ENCODE peak calls at places on chromosome 9, in four cellular contexts. N is K562, U is GM12878, D is HepG2. G is an unnamed sample.

GRCh38 chr9:20022410-20022809 is 233.6 kb upstream of the SLC24A2 start:
- DNase-seq in D (no peak), U (no peak), N (no peak), G (no peak)

GRCh38 chr9:91676042-91676441 is 252.4 kb upstream of the NFIL3 start:
- DNase-seq in D (peak; percentile 15), U (peak; percentile 3), N (no peak), G (no peak)

GRCh38 chr9:18142964-18143363 is 331.0 kb upstream of the ADAMTSL1 start:
- DNase-seq in D (no peak), U (no peak), N (no peak), G (no peak)

GRCh38 chr9:117394655-117395054 is 20.2 kb downstream of the ASTN2 start:
- DNase-seq in D (no peak), N (no peak), U (no peak), G (no peak)

GRCh38 chr9:128104171-128104618 is 23.3 kb downstream of the PTGES2 start:
- DNase-seq in D (peak; percentile 87), N (no peak), U (no peak), G (no peak)

GRCh38 chr9:70924905-70925547 is 196.4 kb downstream of the TRPM3 start:
- DNase-seq in N (peak; percentile 18), U (no peak), D (peak; percentile 56), G (no peak)

GRCh38 chr9:12697719-12698118 is 4.5 kb downstream of the TYRP1 start:
- DNase-seq in D (no peak), N (no peak), U (no peak), G (no peak)

GRCh38 chr9:33924978-33925797 is 108.2 kb downstream of the UBE2R2 start:
- DNase-seq in U (no peak), N (peak; percentile 30), D (peak; percentile 61), G (peak; percentile 73)

GRCh38 chr9:133090187-133090586 is 28.4 kb downstream of the CEL start:
- DNase-seq in D (no peak), N (no peak), U (no peak), G (no peak)

GRCh38 chr9:81431662-81432061 is 257.7 kb downstream of the TLE1 start:
- DNase-seq in N (no peak), D (no peak), U (no peak), G (no peak)

GRCh38 chr9:78745331-78745730 is 448.4 kb downstream of the PSAT1 start:
- DNase-seq in D (no peak), N (no peak), U (no peak), G (no peak)

GRCh38 chr9:976805-977360 is 428 bp downstream of the DMRT3 start:
- DNase-seq in N (no peak), D (no peak), U (no peak), G (peak; percentile 66)

GRCh38 chr9:93368437-93368836 is 83.0 kb upstream of the FAM120A start:
- DNase-seq in N (no peak), D (no peak), U (no peak), G (no peak)

GRCh38 chr9:136059321-136059791 is 35.7 kb downstream of the NACC2 start:
- DNase-seq in N (no peak), U (no peak), D (no peak), G (no peak)

GRCh38 chr9:93065321-93065720 is 6.8 kb downstream of the SUSD3 start:
- DNase-seq in N (no peak), D (no peak), U (no peak), G (no peak)

GRCh38 chr9:109072810-109073435 is 46.8 kb downstream of the TMEM245 start:
- DNase-seq in D (peak; percentile 35), N (no peak), U (no peak), G (no peak)

GRCh38 chr9:30310711-30311110 is 2073.7 kb upstream of the ACO1 start:
- DNase-seq in U (no peak), N (no peak), D (no peak), G (no peak)

GRCh38 chr9:124774131-124774978 is 2.6 kb upstream of the OLFML2A start:
- DNase-seq in D (peak; percentile 61), N (peak; percentile 84), U (peak; percentile 50), G (peak; percentile 98)

GRCh38 chr9:114799441-114799840 is 6.4 kb downstream of the TNFSF15 start:
- DNase-seq in D (peak; percentile 60), N (no peak), U (no peak), G (peak; percentile 17)

GRCh38 chr9:33350310-33350709 is 52.1 kb downstream of the AQP7 start:
- DNase-seq in N (no peak), U (no peak), D (no peak), G (no peak)

GRCh38 chr9:20884985-20885593 is 146.4 kb downstream of the HACD4 start:
- DNase-seq in N (no peak), D (peak; percentile 44), U (peak; percentile 15), G (peak; percentile 7)

GRCh38 chr9:25678147-25678666 is at the start of gene TUSC1:
- DNase-seq in D (no peak), U (no peak), N (no peak), G (peak; percentile 76)

GRCh38 chr9:91151014-91151740 is 210.5 kb downstream of the AUH start:
- DNase-seq in D (no peak), N (no peak), U (peak; percentile 72), G (no peak)

GRCh38 chr9:104915739-104916138 is 12.2 kb downstream of the ABCA1 start:
- DNase-seq in D (no peak), N (no peak), U (no peak), G (no peak)

GRCh38 chr9:33923079-33923478 is 106.1 kb downstream of the UBE2R2 start:
- DNase-seq in U (no peak), D (no peak), N (no peak), G (no peak)

GRCh38 chr9:115015018-115015635 is 84.7 kb upstream of the TNFSF8 start:
- DNase-seq in D (peak; percentile 7), U (no peak), N (peak; percentile 23), G (peak; percentile 71)

GRCh38 chr9:19471737-19472648 is 63.2 kb downstream of the ACER2 start:
- DNase-seq in D (peak; percentile 41), N (peak; percentile 70), U (no peak), G (peak; percentile 88)

GRCh38 chr9:7780261-7780988 is 19.2 kb downstream of the DMAC1 start:
- DNase-seq in N (no peak), D (no peak), U (no peak), G (no peak)

GRCh38 chr9:33309903-33310302 is 19.6 kb downstream of the NFX1 start:
- DNase-seq in U (no peak), D (no peak), N (no peak), G (no peak)

GRCh38 chr9:37899041-37899440 is 4.9 kb downstream of the SLC25A51 start:
- DNase-seq in D (no peak), N (no peak), U (no peak), G (no peak)

GRCh38 chr9:81564632-81565031 is 124.7 kb downstream of the TLE1 start:
- DNase-seq in N (no peak), U (no peak), D (no peak), G (no peak)

GRCh38 chr9:23821400-23822181 is 4.4 kb downstream of the ELAVL2 start:
- DNase-seq in N (no peak), U (no peak), D (no peak), G (no peak)

GRCh38 chr9:137592767-137593166 is 2.5 kb upstream of the ZMYND19 start:
- DNase-seq in N (no peak), U (no peak), D (no peak), G (no peak)

GRCh38 chr9:87732756-87733155 is 6.8 kb downstream of the CTSL start:
- DNase-seq in N (no peak), D (no peak), U (no peak), G (no peak)

GRCh38 chr9:87732344-87732743 is 6.4 kb downstream of the CTSL start:
- DNase-seq in D (no peak), U (no peak), N (no peak), G (no peak)

DNA sequence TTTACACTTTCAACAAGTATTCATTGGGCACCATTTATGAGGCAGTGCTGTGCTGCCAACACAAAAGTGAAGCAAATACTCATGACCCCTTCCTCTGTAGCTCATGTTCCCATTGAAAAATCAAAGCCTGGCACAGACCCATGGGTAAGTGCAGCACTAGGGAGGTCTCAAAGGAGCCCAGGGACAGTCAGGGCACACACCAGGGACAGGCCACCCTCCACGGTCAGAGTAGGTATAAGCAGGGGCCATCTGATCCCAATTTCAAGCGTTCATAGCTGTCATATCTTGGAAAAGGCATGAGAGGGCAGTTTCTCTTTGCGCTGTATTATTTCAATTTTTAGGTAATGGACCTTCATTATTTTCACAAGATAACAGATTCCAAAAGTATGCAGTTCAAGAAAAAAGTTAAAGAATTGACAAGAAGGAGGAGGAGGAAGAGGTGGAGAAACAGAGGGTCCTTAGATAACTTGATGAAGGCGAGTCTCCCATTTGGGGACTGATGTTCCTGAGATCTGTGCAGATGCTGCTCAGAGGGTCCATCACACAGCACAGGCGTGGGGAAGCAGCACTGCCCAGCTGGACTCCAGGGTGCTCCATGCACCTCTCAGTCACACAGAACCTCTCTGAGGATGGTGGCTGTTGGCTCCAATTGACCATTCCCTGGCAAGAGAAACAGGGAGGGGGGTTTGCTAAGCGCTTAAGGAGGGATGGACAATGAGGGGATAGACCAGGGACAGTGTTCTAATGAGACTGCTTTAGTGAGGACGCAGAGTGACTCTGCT is 7.5 kb downstream of the CTSL start:
- DNase-seq in U (no peak), D (no peak), N (no peak), G (no peak)
- TF ChIP-seq POLR2A in U (no peak), D (no peak), N (no peak), G (no peak)

GRCh38 chr9:126461608-126462007 is 135.0 kb downstream of the MVB12B start:
- DNase-seq in N (no peak), U (no peak), D (no peak), G (no peak)

GRCh38 chr9:126461029-126461428 is 134.4 kb downstream of the MVB12B start:
- DNase-seq in N (no peak), U (no peak), D (no peak), G (no peak)

GRCh38 chr9:126459546-126459945 is 132.9 kb downstream of the MVB12B start:
- DNase-seq in N (no peak), D (no peak), U (no peak), G (no peak)

GRCh38 chr9:126459126-126459525 is 132.5 kb downstream of the MVB12B start:
- DNase-seq in U (no peak), N (no peak), D (no peak), G (no peak)

GRCh38 chr9:126459965-126460843 is 133.6 kb downstream of the MVB12B start:
- DNase-seq in N (no peak), D (no peak), U (no peak), G (no peak)
- TF ChIP-seq TAF1 in N (no peak), D (no peak), U (no peak), G (no peak)

GRCh38 chr9:110538621-110539020 is 40.9 kb downstream of the SVEP1 start:
- DNase-seq in D (no peak), U (no peak), N (no peak), G (no peak)
- TF ChIP-seq CBX5 in D (no peak), U (no peak), N (no peak), G (no peak)

GRCh38 chr9:107597743-107598217 is 108.2 kb upstream of the KLF4 start:
- DNase-seq in N (no peak), U (no peak), D (peak; percentile 3), G (no peak)
- TF ChIP-seq POLR2A in N (no peak), U (no peak), D (no peak), G (no peak)

GRCh38 chr9:112867275-112867991 is 23.2 kb downstream of the SLC46A2 start:
- DNase-seq in N (peak; percentile 88), U (no peak), D (peak; percentile 45), G (no peak)
- TF ChIP-seq TAF1 in N (no peak), U (no peak), D (no peak), G (no peak)

DNA sequence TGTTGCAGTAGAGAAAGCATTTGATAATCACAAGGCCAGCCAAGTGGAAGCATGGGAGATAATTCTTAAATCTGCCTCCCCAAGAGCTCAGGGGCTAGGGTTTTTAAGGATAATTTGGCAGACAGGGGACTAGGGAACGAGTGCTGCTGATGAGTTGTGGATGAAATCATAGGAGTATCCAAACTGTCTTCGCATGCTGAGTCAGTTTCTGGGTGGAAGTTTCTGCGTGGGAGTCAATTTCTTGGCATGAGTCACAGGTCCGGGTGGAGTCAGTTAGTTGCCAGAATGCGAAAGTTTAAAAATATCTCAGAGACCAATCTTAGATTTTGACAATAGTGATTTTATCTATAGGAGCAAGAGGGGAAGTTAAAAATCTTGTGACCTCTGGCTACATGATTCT is 112.6 kb downstream of the TMC1 start:
- DNase-seq in N (no peak), D (no peak), U (no peak), G (no peak)
- TF ChIP-seq CBX5 in N (no peak), D (no peak), U (peak; percentile 68), G (no peak)

G was measured in H1.